ENCODE peak calls at places on chromosomes 2 and 18, in ten cellular contexts. One of them, this sample, is unnamed.

GRCh38 chr2:61178603-61179545 is 16.9 kb downstream of the C2orf74 start:
- DNase-seq in Right ventricle myocardium inferior: no peak
- DNase-seq in globus pallidus: no peak
- DNase-seq in activated CD4-positive, alpha-beta T cell treated with anti-CD3 and anti-CD28 coated beads, Interleukin-2, amount 50 U/mL, for 24 hours: peak
- DNase-seq in GM23248: peak
- DNase-seq in ACHN: peak
- DNase-seq in tibial artery: no peak
- DNase-seq in fibroblast of the aortic adventitia: peak
- DNase-seq in AML-193: no peak
- DNase-seq in AG20443: no peak
- DNase-seq in this sample: no peak

GRCh38 chr2:84906900-84907714 is 1.7 kb downstream of the TMSB10 start:
- DNase-seq in Right ventricle myocardium inferior: no peak
- DNase-seq in globus pallidus: no peak
- DNase-seq in activated CD4-positive, alpha-beta T cell treated with anti-CD3 and anti-CD28 coated beads, Interleukin-2, amount 50 U/mL, for 24 hours: no peak
- DNase-seq in GM23248: peak
- DNase-seq in ACHN: peak
- DNase-seq in tibial artery: peak
- DNase-seq in fibroblast of the aortic adventitia: peak
- DNase-seq in AML-193: peak
- DNase-seq in AG20443: peak
- DNase-seq in this sample: peak

GRCh38 chr2:47091118-47091517 is 64.0 kb downstream of the STPG4 start:
- DNase-seq in Right ventricle myocardium inferior: no peak
- DNase-seq in globus pallidus: no peak
- DNase-seq in activated CD4-positive, alpha-beta T cell treated with anti-CD3 and anti-CD28 coated beads, Interleukin-2, amount 50 U/mL, for 24 hours: no peak
- DNase-seq in GM23248: peak
- DNase-seq in ACHN: no peak
- DNase-seq in tibial artery: no peak
- DNase-seq in fibroblast of the aortic adventitia: peak
- DNase-seq in AML-193: no peak
- DNase-seq in AG20443: peak
- DNase-seq in this sample: no peak

GRCh38 chr2:73339171-73339678 is 45.9 kb upstream of the EGR4 start:
- DNase-seq in Right ventricle myocardium inferior: no peak
- DNase-seq in globus pallidus: no peak
- DNase-seq in activated CD4-positive, alpha-beta T cell treated with anti-CD3 and anti-CD28 coated beads, Interleukin-2, amount 50 U/mL, for 24 hours: no peak
- DNase-seq in GM23248: no peak
- DNase-seq in ACHN: no peak
- DNase-seq in tibial artery: no peak
- DNase-seq in fibroblast of the aortic adventitia: no peak
- DNase-seq in AML-193: no peak
- DNase-seq in AG20443: no peak
- DNase-seq in this sample: no peak

GRCh38 chr2:19313553-19313952 is 44.9 kb downstream of the OSR1 start:
- DNase-seq in Right ventricle myocardium inferior: no peak
- DNase-seq in globus pallidus: no peak
- DNase-seq in activated CD4-positive, alpha-beta T cell treated with anti-CD3 and anti-CD28 coated beads, Interleukin-2, amount 50 U/mL, for 24 hours: no peak
- DNase-seq in GM23248: no peak
- DNase-seq in ACHN: no peak
- DNase-seq in tibial artery: no peak
- DNase-seq in fibroblast of the aortic adventitia: no peak
- DNase-seq in AML-193: no peak
- DNase-seq in AG20443: no peak
- DNase-seq in this sample: no peak

GRCh38 chr18:60377778-60378469 is 5.3 kb upstream of the MC4R start:
- DNase-seq in Right ventricle myocardium inferior: no peak
- DNase-seq in globus pallidus: no peak
- DNase-seq in activated CD4-positive, alpha-beta T cell treated with anti-CD3 and anti-CD28 coated beads, Interleukin-2, amount 50 U/mL, for 24 hours: no peak
- DNase-seq in GM23248: no peak
- DNase-seq in ACHN: no peak
- DNase-seq in tibial artery: no peak
- DNase-seq in fibroblast of the aortic adventitia: no peak
- DNase-seq in AML-193: no peak
- DNase-seq in AG20443: no peak
- DNase-seq in this sample: no peak

GRCh38 chr2:213640742-213641425 is 356.6 kb downstream of the SPAG16 start:
- DNase-seq in Right ventricle myocardium inferior: peak
- DNase-seq in globus pallidus: no peak
- DNase-seq in activated CD4-positive, alpha-beta T cell treated with anti-CD3 and anti-CD28 coated beads, Interleukin-2, amount 50 U/mL, for 24 hours: no peak
- DNase-seq in GM23248: no peak
- DNase-seq in ACHN: no peak
- DNase-seq in tibial artery: no peak
- DNase-seq in fibroblast of the aortic adventitia: no peak
- DNase-seq in AML-193: no peak
- DNase-seq in AG20443: no peak
- DNase-seq in this sample: no peak

GRCh38 chr2:207163053-207163814 is 2.5 kb downstream of the KLF7 start:
- DNase-seq in Right ventricle myocardium inferior: no peak
- DNase-seq in globus pallidus: peak
- DNase-seq in activated CD4-positive, alpha-beta T cell treated with anti-CD3 and anti-CD28 coated beads, Interleukin-2, amount 50 U/mL, for 24 hours: peak
- DNase-seq in GM23248: peak
- DNase-seq in ACHN: peak
- DNase-seq in tibial artery: peak
- DNase-seq in fibroblast of the aortic adventitia: peak
- DNase-seq in AML-193: no peak
- DNase-seq in AG20443: peak
- DNase-seq in this sample: peak

GRCh38 chr2:159968282-159968900 is 94.0 kb downstream of the PLA2R1 start:
- DNase-seq in Right ventricle myocardium inferior: no peak
- DNase-seq in globus pallidus: peak
- DNase-seq in activated CD4-positive, alpha-beta T cell treated with anti-CD3 and anti-CD28 coated beads, Interleukin-2, amount 50 U/mL, for 24 hours: no peak
- DNase-seq in GM23248: peak
- DNase-seq in ACHN: peak
- DNase-seq in tibial artery: no peak
- DNase-seq in fibroblast of the aortic adventitia: peak
- DNase-seq in AML-193: peak
- DNase-seq in AG20443: peak
- DNase-seq in this sample: peak

This sample was measured in hepatocyte.